ENCODE peak calls at places on chromosomes 3 and 15, in ten cellular contexts. B is right lobe of liver, H is colonic mucosa, T is tibial artery, L is H9, G is heart right ventricle, X is cardiac muscle cell, I is body of pancreas, D is ovary, J is upper lobe of right lung. F is an unnamed sample. For H3K4me1, the result is how much of the 10 kb centered on the place peaks cover.

GRCh38 chr15:94205366-94205765 is 26.0 kb upstream of the MCTP2 start:
- DNase-seq in B (no peak), H (no peak), T (no peak), L (no peak), G (no peak), X (no peak), I (no peak), D (no peak), J (no peak), F (peak)

GRCh38 chr15:26804063-26804804 is 31.4 kb upstream of the GABRB3 start:
- DNase-seq in B (no peak), H (no peak), T (no peak), L (no peak), G (no peak), X (no peak), I (no peak), D (no peak), J (no peak), F (no peak)

GRCh38 chr3:107208100-107208499 is 169.1 kb upstream of the CCDC54 start:
- DNase-seq in B (no peak), H (peak), T (peak), L (no peak), G (no peak), X (peak), I (peak), D (no peak), J (no peak), F (peak)

GRCh38 chr3:49924683-49925082 is 4.9 kb downstream of the MON1A start:
- DNase-seq in B (no peak), H (no peak), T (no peak), L (no peak), G (no peak), X (peak), I (no peak), D (no peak), J (no peak), F (no peak)

GRCh38 chr15:90049030-90049429 is 47.9 kb downstream of the ZNF710 start:
- DNase-seq in B (peak), H (no peak), T (no peak), L (no peak), G (no peak), X (no peak), I (no peak), D (no peak), J (no peak), F (no peak)

GRCh38 chr3:28322464-28322863 is 26.1 kb upstream of the ZCWPW2 start:
- DNase-seq in B (no peak), H (no peak), T (no peak), L (no peak), G (no peak), X (peak), I (no peak), D (no peak), J (no peak), F (peak)

GRCh38 chr3:164730810-164731209 is 347.5 kb downstream of the SI start:
- DNase-seq in B (no peak), H (no peak), T (no peak), L (no peak), G (no peak), X (no peak), I (no peak), D (no peak), J (no peak), F (no peak)

GRCh38 chr3:44509985-44510360 is 32.5 kb upstream of the ZNF445 start:
- DNase-seq in B (no peak), H (peak), T (no peak), L (no peak), G (no peak), X (peak), I (peak), D (no peak), J (no peak), F (peak)

GRCh38 chr15:37933685-37934084 is 755 bp upstream of the TMCO5A start:
- DNase-seq in B (no peak), H (no peak), T (no peak), L (no peak), G (no peak), X (peak), I (no peak), D (no peak), J (no peak), F (no peak)

GRCh38 chr15:81160312-81161214 is 26.5 kb downstream of the CFAP161 start:
- DNase-seq in B (no peak), H (no peak), T (peak), L (no peak), G (peak), X (peak), I (no peak), D (peak), J (no peak), F (peak)

GRCh38 chr15:70053703-70054229 is 44.0 kb downstream of the TLE3 start:
- DNase-seq in B (peak), H (no peak), T (peak), L (no peak), G (no peak), X (no peak), I (no peak), D (peak), J (no peak), F (no peak)

GRCh38 chr15:31487811-31488436 is 161.3 kb downstream of the KLF13 start:
- DNase-seq in B (no peak), H (peak), T (no peak), L (peak), G (no peak), X (peak), I (peak), D (no peak), J (peak), F (peak)

GRCh38 chr15:90451215-90451850 is 63.3 kb downstream of the IQGAP1 start:
- DNase-seq in B (no peak), H (no peak), T (no peak), L (peak), G (no peak), X (no peak), I (no peak), D (no peak), J (no peak), F (peak)

GRCh38 chr15:101206173-101206572 is 45.7 kb downstream of the CHSY1 start:
- DNase-seq in B (no peak), H (no peak), T (no peak), L (no peak), G (no peak), X (peak), I (no peak), D (no peak), J (no peak), F (peak)

GRCh38 chr3:4358273-4358672 is 55.1 kb downstream of the SETMAR start:
- DNase-seq in B (no peak), H (no peak), T (no peak), L (no peak), G (no peak), X (no peak), I (no peak), D (no peak), J (no peak), F (no peak)

GRCh38 chr15:49103002-49103401 is 52.4 kb downstream of the COPS2 start:
- DNase-seq in B (no peak), H (no peak), T (no peak), L (no peak), G (no peak), X (no peak), I (no peak), D (no peak), J (no peak), F (peak)

GRCh38 chr15:92937880-92938279 is 37.8 kb downstream of the CHD2 start:
- DNase-seq in B (no peak), H (no peak), T (no peak), L (no peak), G (no peak), X (no peak), I (no peak), D (no peak), J (no peak), F (no peak)

GRCh38 chr15:88744548-88745020 is 58.7 kb upstream of the ACAN start:
- DNase-seq in B (no peak), H (no peak), T (no peak), L (no peak), G (no peak), X (peak), I (no peak), D (no peak), J (no peak), F (no peak)

GRCh38 chr15:77773903-77774302 is 141.2 kb upstream of the LINGO1 start:
- DNase-seq in B (no peak), H (no peak), T (no peak), L (no peak), G (no peak), X (no peak), I (no peak), D (no peak), J (no peak), F (no peak)

GRCh38 chr3:39267631-39268553 is 11.9 kb downstream of the CX3CR1 start:
- DNase-seq in B (no peak), H (no peak), T (no peak), L (peak), G (no peak), X (no peak), I (no peak), D (no peak), J (no peak), F (no peak)

GRCh38 chr3:47961815-47962606 is 54.2 kb downstream of the MAP4 start:
- DNase-seq in B (no peak), H (peak), T (no peak), L (no peak), G (no peak), X (no peak), I (peak), D (no peak), J (no peak), F (peak)

GRCh38 chr3:169764453-169765280 is at the start of gene TERC:
- DNase-seq in B (peak), H (peak), T (peak), L (peak), G (peak), X (peak), I (peak), D (peak), J (peak), F (peak)

GRCh38 chr15:78634251-78635145 is 6.5 kb downstream of the CHRNB4 start:
- DNase-seq in B (no peak), H (no peak), T (no peak), L (no peak), G (no peak), X (no peak), I (no peak), D (no peak), J (peak), F (no peak)

GRCh38 chr15:95629503-95630168 is 700.9 kb upstream of the NR2F2 start:
- DNase-seq in B (no peak), H (no peak), T (no peak), L (no peak), G (no peak), X (no peak), I (no peak), D (no peak), J (no peak), F (no peak)

GRCh38 chr3:8548502-8549300 is 47.1 kb downstream of the LMCD1 start:
- DNase-seq in B (no peak), H (no peak), T (no peak), L (no peak), G (no peak), X (no peak), I (no peak), D (peak), J (no peak), F (no peak)

GRCh38 chr15:71449363-71449762 is 334.1 kb downstream of the THSD4 start:
- DNase-seq in B (no peak), H (no peak), T (no peak), L (no peak), G (no peak), X (no peak), I (no peak), D (no peak), J (no peak), F (no peak)

GRCh38 chr15:71451080-71451479 is 335.8 kb downstream of the THSD4 start:
- DNase-seq in B (no peak), H (no peak), T (no peak), L (no peak), G (no peak), X (peak), I (no peak), D (no peak), J (no peak), F (no peak)

GRCh38 chr15:71449956-71450355 is 334.7 kb downstream of the THSD4 start:
- DNase-seq in B (no peak), H (no peak), T (no peak), L (no peak), G (no peak), X (no peak), I (no peak), D (no peak), J (no peak), F (no peak)

GRCh38 chr15:71447328-71448250 is 332.3 kb downstream of the THSD4 start:
- DNase-seq in B (no peak), H (no peak), T (no peak), L (peak), G (no peak), X (no peak), I (no peak), D (no peak), J (no peak), F (peak)

GRCh38 chr15:71448688-71449114 is 333.4 kb downstream of the THSD4 start:
- DNase-seq in B (no peak), H (peak), T (peak), L (peak), G (no peak), X (peak), I (peak), D (no peak), J (no peak), F (peak)
- TF ChIP-seq CTCF in B (peak), H (peak), T (peak), L (peak), G (peak), X (peak), I (peak), D (peak), J (peak), F (peak)

GRCh38 chr15:62901087-62901486 is 141.5 kb upstream of the TPM1 start:
- DNase-seq in B (no peak), H (no peak), T (no peak), L (no peak), G (peak), X (no peak), I (no peak), D (no peak), J (no peak), F (no peak)
- H3K4me1 ChIP-seq in B (under half), H (under half), T (under half), L (under half), G (under half), X (half or more), I (half or more), D (under half), J (under half), F (under half)

GRCh38 chr3:195876297-195877031 is 31.9 kb downstream of the TNK2 start:
- DNase-seq in B (peak), H (peak), T (no peak), L (no peak), G (no peak), X (no peak), I (no peak), D (no peak), J (peak), F (no peak)
- H3K27ac ChIP-seq in B (no peak), H (peak), T (no peak), L (no peak), G (no peak), X (no peak), I (no peak), D (no peak), J (no peak), F (no peak)

DNA sequence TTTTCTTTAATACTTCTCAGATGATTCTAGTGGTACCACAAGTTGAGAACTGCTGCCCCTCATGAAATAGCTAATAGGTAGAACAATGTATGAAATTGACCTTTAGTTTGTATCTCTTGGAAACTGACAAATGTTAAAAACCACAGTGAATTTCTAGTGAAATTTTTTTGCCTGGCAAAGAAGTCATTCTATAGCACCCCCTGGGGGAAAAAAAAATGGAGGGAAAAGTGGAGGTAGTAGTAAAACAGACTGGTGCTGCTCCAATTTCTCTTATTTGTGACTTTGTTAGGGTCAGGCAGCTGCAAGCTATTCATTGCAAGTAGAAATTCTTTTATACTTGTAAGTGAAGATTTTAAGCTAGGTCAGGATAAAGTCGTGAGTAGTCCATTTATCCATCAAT is 605.0 kb downstream of the NLGN1 start:
- DNase-seq in B (no peak), H (no peak), T (no peak), L (no peak), G (no peak), X (peak), I (no peak), D (no peak), J (no peak), F (no peak)
- TF ChIP-seq CTCF in B (no peak), H (no peak), T (no peak), L (peak), G (no peak), X (peak), I (no peak), D (no peak), J (no peak), F (peak)

DNA sequence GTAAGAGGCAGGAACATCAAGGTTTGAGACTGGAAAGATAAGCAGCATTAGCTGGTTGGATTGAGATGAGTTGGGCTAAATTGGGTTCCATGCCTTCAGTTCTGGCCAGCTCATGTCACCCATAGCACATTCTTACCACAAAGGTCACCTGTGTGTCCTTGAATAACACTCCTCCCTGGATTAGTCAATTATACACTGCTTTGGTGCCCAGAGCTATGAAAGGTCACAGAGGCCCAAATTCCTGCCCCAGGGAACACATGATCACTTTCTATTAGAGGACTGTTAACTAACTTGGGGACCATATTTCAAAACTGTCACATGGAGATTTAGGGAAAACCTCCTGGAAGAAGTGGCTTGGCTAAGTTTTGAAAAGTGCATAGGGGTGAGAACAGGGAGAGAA is 40.1 kb upstream of the XCR1 start:
- DNase-seq in B (no peak), H (no peak), T (no peak), L (no peak), G (no peak), X (no peak), I (no peak), D (no peak), J (no peak), F (no peak)
- H3K4me1 ChIP-seq in B (under half), H (under half), T (under half), L (under half), G (half or more), X (under half), I (under half), D (under half), J (under half), F (under half)

GRCh38 chr3:132255041-132255745 is 62.0 kb upstream of the ACP3 start:
- DNase-seq in B (no peak), H (no peak), T (no peak), L (no peak), G (no peak), X (peak), I (no peak), D (no peak), J (no peak), F (peak)
- H3K27ac ChIP-seq in B (no peak), H (no peak), T (no peak), L (no peak), G (no peak), X (no peak), I (no peak), D (no peak), J (no peak), F (peak)

DNA sequence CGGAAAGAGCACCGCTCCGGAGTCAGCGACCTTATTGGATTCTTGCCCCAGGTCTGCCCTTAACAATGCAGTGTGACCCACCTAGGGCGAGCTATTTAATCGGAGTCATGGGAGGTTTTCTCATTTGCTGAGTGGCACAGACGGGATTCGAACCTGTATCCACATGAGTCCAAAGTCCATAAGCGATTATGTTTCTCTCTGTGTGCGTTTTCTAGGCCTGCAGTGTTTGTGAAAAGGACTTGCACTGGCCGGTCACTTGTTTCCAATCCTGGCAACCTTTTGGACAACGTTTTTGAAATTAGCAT is 686 bp upstream of the HDGFL3 start:
- DNase-seq in B (no peak), H (no peak), T (no peak), L (no peak), G (no peak), X (peak), I (no peak), D (no peak), J (no peak), F (no peak)
- TF ChIP-seq CTCF in B (no peak), H (no peak), T (no peak), L (no peak), G (no peak), X (no peak), I (no peak), D (no peak), J (no peak), F (no peak)

GRCh38 chr3:13654330-13655073 is 105.6 kb downstream of the FBLN2 start:
- DNase-seq in B (no peak), H (no peak), T (no peak), L (no peak), G (no peak), X (no peak), I (no peak), D (no peak), J (no peak), F (no peak)
- H3K4me1 ChIP-seq in B (under half), H (under half), T (under half), L (under half), G (under half), X (under half), I (under half), D (under half), J (under half), F (under half)

F was measured in foreskin keratinocyte.